ENCODE peak calls at places on chromosomes 6 and 20, in eight cellular contexts. One of them, this sample, is unnamed.

GRCh38 chr6:110951986-110952794 is 6.3 kb upstream of the GTF3C6 start:
- DNase-seq in choroid plexus epithelial cell: peak; percentile 75
- DNase-seq in heart left ventricle: no peak
- DNase-seq in colonic mucosa: no peak
- DNase-seq in tibial artery: no peak
- DNase-seq in upper lobe of right lung: no peak
- DNase-seq in IMR-90: peak; percentile 47
- DNase-seq in esophagus muscularis mucosa: no peak
- DNase-seq in this sample: no peak

GRCh38 chr6:7566031-7566556 is 23.9 kb upstream of the SNRNP48 start:
- DNase-seq in choroid plexus epithelial cell: no peak
- DNase-seq in heart left ventricle: no peak
- DNase-seq in colonic mucosa: no peak
- DNase-seq in tibial artery: no peak
- DNase-seq in upper lobe of right lung: no peak
- DNase-seq in IMR-90: peak; percentile 34
- DNase-seq in esophagus muscularis mucosa: no peak
- DNase-seq in this sample: no peak

GRCh38 chr6:169420912-169421543 is 167.4 kb upstream of the THBS2 start:
- DNase-seq in choroid plexus epithelial cell: peak; percentile 69
- DNase-seq in heart left ventricle: no peak
- DNase-seq in colonic mucosa: no peak
- DNase-seq in tibial artery: no peak
- DNase-seq in upper lobe of right lung: no peak
- DNase-seq in IMR-90: peak; percentile 18
- DNase-seq in esophagus muscularis mucosa: no peak
- DNase-seq in this sample: no peak

GRCh38 chr6:35018746-35019145 is 122.4 kb downstream of the TCP11 start:
- DNase-seq in choroid plexus epithelial cell: no peak
- DNase-seq in heart left ventricle: no peak
- DNase-seq in colonic mucosa: no peak
- DNase-seq in tibial artery: no peak
- DNase-seq in upper lobe of right lung: no peak
- DNase-seq in IMR-90: no peak
- DNase-seq in esophagus muscularis mucosa: no peak
- DNase-seq in this sample: no peak

GRCh38 chr6:28868873-28869272 is 54.9 kb downstream of the TRIM27 start:
- DNase-seq in choroid plexus epithelial cell: no peak
- DNase-seq in heart left ventricle: no peak
- DNase-seq in colonic mucosa: no peak
- DNase-seq in tibial artery: no peak
- DNase-seq in upper lobe of right lung: no peak
- DNase-seq in IMR-90: no peak
- DNase-seq in esophagus muscularis mucosa: no peak
- DNase-seq in this sample: no peak

GRCh38 chr6:151257984-151258445 is 18.2 kb downstream of the AKAP12 start:
- DNase-seq in choroid plexus epithelial cell: peak; percentile 53
- DNase-seq in heart left ventricle: no peak
- DNase-seq in colonic mucosa: no peak
- DNase-seq in tibial artery: no peak
- DNase-seq in upper lobe of right lung: no peak
- DNase-seq in IMR-90: peak; percentile 52
- DNase-seq in esophagus muscularis mucosa: no peak
- DNase-seq in this sample: no peak

GRCh38 chr20:34088305-34088870 is 23.7 kb downstream of the EIF2S2 start:
- DNase-seq in choroid plexus epithelial cell: no peak
- DNase-seq in heart left ventricle: no peak
- DNase-seq in colonic mucosa: no peak
- DNase-seq in tibial artery: no peak
- DNase-seq in upper lobe of right lung: no peak
- DNase-seq in IMR-90: no peak
- DNase-seq in esophagus muscularis mucosa: no peak
- DNase-seq in this sample: no peak

GRCh38 chr20:8647868-8648495 is 420.9 kb upstream of the PLCB4 start:
- DNase-seq in choroid plexus epithelial cell: no peak
- DNase-seq in heart left ventricle: peak; percentile 55
- DNase-seq in colonic mucosa: peak; percentile 19
- DNase-seq in tibial artery: no peak
- DNase-seq in upper lobe of right lung: no peak
- DNase-seq in IMR-90: no peak
- DNase-seq in esophagus muscularis mucosa: no peak
- DNase-seq in this sample: no peak

GRCh38 chr6:68639211-68639610 is 4.1 kb downstream of the ADGRB3 start:
- DNase-seq in choroid plexus epithelial cell: no peak
- DNase-seq in heart left ventricle: no peak
- DNase-seq in colonic mucosa: no peak
- DNase-seq in tibial artery: no peak
- DNase-seq in upper lobe of right lung: no peak
- DNase-seq in IMR-90: no peak
- DNase-seq in esophagus muscularis mucosa: no peak
- DNase-seq in this sample: no peak

GRCh38 chr20:54122189-54122588 is 51.6 kb downstream of the CYP24A1 start:
- DNase-seq in choroid plexus epithelial cell: peak; percentile 79
- DNase-seq in heart left ventricle: no peak
- DNase-seq in colonic mucosa: no peak
- DNase-seq in tibial artery: no peak
- DNase-seq in upper lobe of right lung: no peak
- DNase-seq in IMR-90: peak; percentile 68
- DNase-seq in esophagus muscularis mucosa: no peak
- DNase-seq in this sample: no peak

GRCh38 chr6:39140556-39141191 is 25.7 kb upstream of the SAYSD1 start:
- DNase-seq in choroid plexus epithelial cell: no peak
- DNase-seq in heart left ventricle: peak; percentile 36
- DNase-seq in colonic mucosa: no peak
- DNase-seq in tibial artery: no peak
- DNase-seq in upper lobe of right lung: no peak
- DNase-seq in IMR-90: no peak
- DNase-seq in esophagus muscularis mucosa: no peak
- DNase-seq in this sample: no peak

GRCh38 chr6:122894791-122895190 is 101.2 kb upstream of the CLVS2 start:
- DNase-seq in choroid plexus epithelial cell: no peak
- DNase-seq in heart left ventricle: no peak
- DNase-seq in colonic mucosa: no peak
- DNase-seq in tibial artery: no peak
- DNase-seq in upper lobe of right lung: no peak
- DNase-seq in IMR-90: no peak
- DNase-seq in esophagus muscularis mucosa: no peak
- DNase-seq in this sample: no peak

GRCh38 chr6:107727096-107727757 is 96.9 kb downstream of the SCML4 start:
- DNase-seq in choroid plexus epithelial cell: no peak
- DNase-seq in heart left ventricle: no peak
- DNase-seq in colonic mucosa: no peak
- DNase-seq in tibial artery: no peak
- DNase-seq in upper lobe of right lung: no peak
- DNase-seq in IMR-90: no peak
- DNase-seq in esophagus muscularis mucosa: no peak
- DNase-seq in this sample: no peak

GRCh38 chr6:112225691-112226090 is 28.7 kb downstream of the LAMA4 start:
- DNase-seq in choroid plexus epithelial cell: peak; percentile 59
- DNase-seq in heart left ventricle: no peak
- DNase-seq in colonic mucosa: no peak
- DNase-seq in tibial artery: no peak
- DNase-seq in upper lobe of right lung: no peak
- DNase-seq in IMR-90: peak; percentile 35
- DNase-seq in esophagus muscularis mucosa: no peak
- DNase-seq in this sample: no peak

GRCh38 chr6:36769676-36770499 is 69.4 kb downstream of the CPNE5 start:
- DNase-seq in choroid plexus epithelial cell: peak; percentile 24
- DNase-seq in heart left ventricle: no peak
- DNase-seq in colonic mucosa: no peak
- DNase-seq in tibial artery: no peak
- DNase-seq in upper lobe of right lung: no peak
- DNase-seq in IMR-90: peak; percentile 51
- DNase-seq in esophagus muscularis mucosa: no peak
- DNase-seq in this sample: no peak

GRCh38 chr6:143059616-143060353 is 904 bp upstream of the AIG1 start:
- DNase-seq in choroid plexus epithelial cell: peak; percentile 86
- DNase-seq in heart left ventricle: no peak
- DNase-seq in colonic mucosa: peak; percentile 21
- DNase-seq in tibial artery: no peak
- DNase-seq in upper lobe of right lung: no peak
- DNase-seq in IMR-90: peak; percentile 87
- DNase-seq in esophagus muscularis mucosa: no peak
- DNase-seq in this sample: peak; percentile 25

GRCh38 chr20:62258499-62259293 is 20.4 kb downstream of the OSBPL2 start:
- DNase-seq in choroid plexus epithelial cell: peak; percentile 74
- DNase-seq in heart left ventricle: no peak
- DNase-seq in colonic mucosa: no peak
- DNase-seq in tibial artery: no peak
- DNase-seq in upper lobe of right lung: no peak
- DNase-seq in IMR-90: peak; percentile 85
- DNase-seq in esophagus muscularis mucosa: no peak
- DNase-seq in this sample: no peak

GRCh38 chr6:107292570-107293285 is 166.6 kb downstream of the PDSS2 start:
- DNase-seq in choroid plexus epithelial cell: no peak
- DNase-seq in heart left ventricle: no peak
- DNase-seq in colonic mucosa: no peak
- DNase-seq in tibial artery: no peak
- DNase-seq in upper lobe of right lung: no peak
- DNase-seq in IMR-90: no peak
- DNase-seq in esophagus muscularis mucosa: no peak
- DNase-seq in this sample: no peak

GRCh38 chr20:25600632-25601031 is 15.3 kb upstream of the NINL start:
- DNase-seq in choroid plexus epithelial cell: peak; percentile 83
- DNase-seq in heart left ventricle: no peak
- DNase-seq in colonic mucosa: no peak
- DNase-seq in tibial artery: no peak
- DNase-seq in upper lobe of right lung: no peak
- DNase-seq in IMR-90: no peak
- DNase-seq in esophagus muscularis mucosa: no peak
- DNase-seq in this sample: no peak

GRCh38 chr6:54935739-54936138 is 89.2 kb downstream of the FAM83B start:
- DNase-seq in choroid plexus epithelial cell: peak; percentile 48
- DNase-seq in heart left ventricle: no peak
- DNase-seq in colonic mucosa: no peak
- DNase-seq in tibial artery: no peak
- DNase-seq in upper lobe of right lung: no peak
- DNase-seq in IMR-90: peak; percentile 87
- DNase-seq in esophagus muscularis mucosa: no peak
- DNase-seq in this sample: no peak

GRCh38 chr6:169288591-169288990 is 34.9 kb upstream of the THBS2 start:
- DNase-seq in choroid plexus epithelial cell: peak; percentile 69
- DNase-seq in heart left ventricle: no peak
- DNase-seq in colonic mucosa: no peak
- DNase-seq in tibial artery: peak; percentile 81
- DNase-seq in upper lobe of right lung: no peak
- DNase-seq in IMR-90: peak; percentile 35
- DNase-seq in esophagus muscularis mucosa: peak; percentile 82
- DNase-seq in this sample: no peak

GRCh38 chr20:41110930-41111577 is 26.3 kb upstream of the PLCG1 start:
- DNase-seq in choroid plexus epithelial cell: no peak
- DNase-seq in heart left ventricle: no peak
- DNase-seq in colonic mucosa: no peak
- DNase-seq in tibial artery: no peak
- DNase-seq in upper lobe of right lung: no peak
- DNase-seq in IMR-90: no peak
- DNase-seq in esophagus muscularis mucosa: no peak
- DNase-seq in this sample: peak; percentile 17

GRCh38 chr20:21571841-21572690 is 58.2 kb upstream of the NKX2-2 start:
- DNase-seq in choroid plexus epithelial cell: peak; percentile 11
- DNase-seq in heart left ventricle: no peak
- DNase-seq in colonic mucosa: no peak
- DNase-seq in tibial artery: no peak
- DNase-seq in upper lobe of right lung: no peak
- DNase-seq in IMR-90: no peak
- DNase-seq in esophagus muscularis mucosa: no peak
- DNase-seq in this sample: peak; percentile 32

GRCh38 chr6:31725502-31726350 is 2.6 kb downstream of the MPIG6B start:
- DNase-seq in choroid plexus epithelial cell: no peak
- DNase-seq in heart left ventricle: no peak
- DNase-seq in colonic mucosa: no peak
- DNase-seq in tibial artery: no peak
- DNase-seq in upper lobe of right lung: no peak
- DNase-seq in IMR-90: no peak
- DNase-seq in esophagus muscularis mucosa: no peak
- DNase-seq in this sample: no peak

GRCh38 chr6:135419162-135419561 is 78.4 kb downstream of the AHI1 start:
- DNase-seq in choroid plexus epithelial cell: peak; percentile 88
- DNase-seq in heart left ventricle: no peak
- DNase-seq in colonic mucosa: no peak
- DNase-seq in tibial artery: no peak
- DNase-seq in upper lobe of right lung: no peak
- DNase-seq in IMR-90: peak; percentile 91
- DNase-seq in esophagus muscularis mucosa: no peak
- DNase-seq in this sample: no peak

GRCh38 chr6:33276864-33277662 is at the start of gene B3GALT4:
- DNase-seq in choroid plexus epithelial cell: peak; percentile 75
- DNase-seq in heart left ventricle: peak; percentile 81
- DNase-seq in colonic mucosa: peak; percentile 93
- DNase-seq in tibial artery: peak; percentile 85
- DNase-seq in upper lobe of right lung: peak; percentile 90
- DNase-seq in IMR-90: peak; percentile 68
- DNase-seq in esophagus muscularis mucosa: peak; percentile 95
- DNase-seq in this sample: peak; percentile 88
- TF ChIP-seq CTCF in choroid plexus epithelial cell: peak; percentile 42
- TF ChIP-seq CTCF in heart left ventricle: peak; percentile 54
- TF ChIP-seq CTCF in colonic mucosa: peak; percentile 50
- TF ChIP-seq CTCF in tibial artery: peak; percentile 49
- TF ChIP-seq CTCF in upper lobe of right lung: peak; percentile 53
- TF ChIP-seq CTCF in IMR-90: peak; percentile 44
- TF ChIP-seq CTCF in esophagus muscularis mucosa: peak; percentile 56
- TF ChIP-seq CTCF in this sample: peak; percentile 52

DNA sequence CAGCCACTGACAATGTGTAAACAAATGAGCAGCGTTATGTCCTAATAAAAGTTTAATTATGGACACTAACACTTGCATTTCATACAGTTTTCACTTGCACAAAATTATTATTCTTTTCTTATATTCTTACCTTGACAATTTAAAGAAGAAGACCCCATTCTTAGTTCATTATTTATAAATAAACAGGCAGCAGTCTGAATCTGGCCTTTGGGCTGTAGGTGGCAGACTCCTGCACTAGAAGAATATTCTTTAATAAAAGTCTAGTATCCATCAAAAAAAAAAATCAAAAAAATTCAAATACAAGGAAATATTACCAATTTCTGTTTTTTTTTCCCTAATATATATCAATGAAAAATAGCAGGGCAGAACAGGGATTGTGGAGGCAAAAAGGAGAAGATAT is 24.8 kb downstream of the PTCHD4 start:
- DNase-seq in choroid plexus epithelial cell: no peak
- DNase-seq in heart left ventricle: no peak
- DNase-seq in colonic mucosa: no peak
- DNase-seq in tibial artery: no peak
- DNase-seq in upper lobe of right lung: no peak
- DNase-seq in IMR-90: no peak
- DNase-seq in esophagus muscularis mucosa: no peak
- DNase-seq in this sample: no peak
- TF ChIP-seq CTCF in choroid plexus epithelial cell: peak; percentile 63
- TF ChIP-seq CTCF in heart left ventricle: no peak
- TF ChIP-seq CTCF in colonic mucosa: no peak
- TF ChIP-seq CTCF in tibial artery: no peak
- TF ChIP-seq CTCF in upper lobe of right lung: peak; percentile 11
- TF ChIP-seq CTCF in IMR-90: peak; percentile 16
- TF ChIP-seq CTCF in esophagus muscularis mucosa: no peak
- TF ChIP-seq CTCF in this sample: no peak

GRCh38 chr6:149190228-149190831 is 127.2 kb upstream of the TAB2 start:
- DNase-seq in choroid plexus epithelial cell: peak; percentile 68
- DNase-seq in heart left ventricle: no peak
- DNase-seq in colonic mucosa: peak; percentile 81
- DNase-seq in tibial artery: no peak
- DNase-seq in upper lobe of right lung: no peak
- DNase-seq in IMR-90: peak; percentile 13
- DNase-seq in esophagus muscularis mucosa: peak; percentile 88
- DNase-seq in this sample: no peak
- TF ChIP-seq CTCF in choroid plexus epithelial cell: peak; percentile 23
- TF ChIP-seq CTCF in heart left ventricle: no peak
- TF ChIP-seq CTCF in colonic mucosa: no peak
- TF ChIP-seq CTCF in tibial artery: no peak
- TF ChIP-seq CTCF in upper lobe of right lung: peak; percentile 23
- TF ChIP-seq CTCF in IMR-90: peak; percentile 3
- TF ChIP-seq CTCF in esophagus muscularis mucosa: no peak
- TF ChIP-seq CTCF in this sample: peak; percentile 54

GRCh38 chr20:50152394-50153152 is 950 bp downstream of the PEDS1 start:
- DNase-seq in choroid plexus epithelial cell: no peak
- DNase-seq in heart left ventricle: no peak
- DNase-seq in colonic mucosa: peak; percentile 59
- DNase-seq in tibial artery: no peak
- DNase-seq in upper lobe of right lung: no peak
- DNase-seq in IMR-90: no peak
- DNase-seq in esophagus muscularis mucosa: no peak
- DNase-seq in this sample: no peak
- TF ChIP-seq CTCF in choroid plexus epithelial cell: peak; percentile 4
- TF ChIP-seq CTCF in heart left ventricle: no peak
- TF ChIP-seq CTCF in colonic mucosa: no peak
- TF ChIP-seq CTCF in tibial artery: no peak
- TF ChIP-seq CTCF in upper lobe of right lung: no peak
- TF ChIP-seq CTCF in IMR-90: no peak
- TF ChIP-seq CTCF in esophagus muscularis mucosa: no peak
- TF ChIP-seq CTCF in this sample: no peak

This sample was measured in GM13977.